ENCODE peak calls at places on chromosomes 13 and 19, in five cellular contexts. P is IMR-90, B is A549, Q is GM12878, U is K562. O is an unnamed sample.

GRCh38 chr13:53015971-53016370 is 12.6 kb upstream of the OLFM4 start:
- DNase-seq in P (no peak), Q (no peak), U (no peak), B (no peak), O (no peak)

GRCh38 chr19:16293133-16294085 is 31.2 kb upstream of the KLF2 start:
- DNase-seq in B (peak; percentile 71), Q (no peak), P (peak; percentile 99), U (peak; percentile 66), O (no peak)

GRCh38 chr13:51201886-51202285 is 20.3 kb upstream of the FAM124A start:
- DNase-seq in U (no peak), P (no peak), Q (no peak), B (no peak), O (no peak)

GRCh38 chr13:32726374-32727037 is 140.3 kb downstream of the PDS5B start:
- DNase-seq in U (no peak), B (no peak), Q (no peak), P (no peak), O (no peak)

GRCh38 chr13:50227356-50227755 is 212.1 kb downstream of the KCNRG start:
- DNase-seq in U (no peak), Q (no peak), B (no peak), P (no peak), O (no peak)

GRCh38 chr19:16327501-16327900 is 2.9 kb downstream of the KLF2 start:
- DNase-seq in Q (no peak), P (no peak), U (no peak), B (no peak), O (no peak)

GRCh38 chr13:103605546-103606326 is 539.5 kb upstream of the SLC10A2 start:
- DNase-seq in Q (no peak), B (no peak), U (no peak), P (no peak), O (no peak)

GRCh38 chr13:29472317-29472961 is 123.0 kb downstream of the SLC7A1 start:
- DNase-seq in U (peak; percentile 69), B (peak; percentile 28), P (peak; percentile 58), Q (no peak), O (peak; percentile 72)

GRCh38 chr13:83211301-83211700 is 671.0 kb downstream of the SLITRK1 start:
- DNase-seq in U (no peak), B (no peak), P (peak; percentile 70), Q (no peak), O (no peak)

GRCh38 chr19:57103573-57104277 is 16.1 kb upstream of the USP29 start:
- DNase-seq in P (peak; percentile 47), B (peak; percentile 28), U (peak; percentile 63), Q (peak; percentile 15), O (peak; percentile 79)

GRCh38 chr19:2523630-2524311 is 47.8 kb downstream of the GADD45B start:
- DNase-seq in Q (no peak), U (no peak), B (peak; percentile 69), P (peak; percentile 41), O (no peak)

GRCh38 chr19:44988896-44989563 is 12.2 kb upstream of the RELB start:
- DNase-seq in U (peak; percentile 79), B (peak; percentile 85), Q (no peak), P (peak; percentile 62), O (peak; percentile 87)

GRCh38 chr13:42986176-42986574 is 5.9 kb downstream of the EPSTI1 start:
- DNase-seq in P (no peak), U (no peak), Q (no peak), B (no peak), O (no peak)

GRCh38 chr13:97068146-97068545 is 73.9 kb upstream of the OXGR1 start:
- DNase-seq in B (no peak), Q (no peak), P (peak; percentile 6), U (no peak), O (no peak)

GRCh38 chr19:58001895-58002369 is 688 bp downstream of the ZNF606 start:
- DNase-seq in P (peak; percentile 5), U (no peak), B (no peak), Q (no peak), O (peak; percentile 33)

GRCh38 chr13:39597828-39598227 is 5.2 kb downstream of the LHFPL6 start:
- DNase-seq in U (no peak), B (no peak), P (peak; percentile 59), Q (no peak), O (no peak)

GRCh38 chr13:105573134-105573533 is 962.3 kb downstream of the EFNB2 start:
- DNase-seq in B (no peak), U (no peak), P (no peak), Q (no peak), O (no peak)

GRCh38 chr13:105567951-105568510 is 967.4 kb downstream of the EFNB2 start:
- DNase-seq in U (no peak), P (no peak), Q (no peak), B (no peak), O (no peak)

GRCh38 chr13:105569816-105570215 is 965.6 kb downstream of the EFNB2 start:
- DNase-seq in U (no peak), Q (no peak), P (no peak), B (no peak), O (peak; percentile 12)

DNA sequence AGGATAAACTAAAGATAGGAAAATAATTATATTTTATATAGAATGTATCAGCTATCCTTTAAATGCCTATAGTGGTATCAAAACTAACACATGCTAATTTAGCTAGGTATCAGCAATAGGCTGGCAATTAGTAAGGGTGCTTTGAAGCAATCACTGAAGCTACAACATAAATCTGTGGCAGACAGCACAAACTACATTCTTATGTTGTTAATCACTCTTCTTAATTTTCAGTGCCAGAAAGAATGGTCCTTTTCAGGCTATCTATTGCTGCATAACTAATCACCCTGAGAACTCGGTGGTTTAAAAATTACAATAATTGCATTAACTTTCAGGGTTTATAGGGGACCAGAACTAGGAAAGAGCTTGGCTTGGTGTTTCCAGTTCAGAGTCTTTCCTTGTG is 963.1 kb downstream of the EFNB2 start:
- DNase-seq in P (no peak), B (no peak), Q (no peak), U (no peak), O (no peak)
- TF ChIP-seq RCOR1 in P (no peak), B (no peak), Q (no peak), U (no peak), O (no peak)

DNA sequence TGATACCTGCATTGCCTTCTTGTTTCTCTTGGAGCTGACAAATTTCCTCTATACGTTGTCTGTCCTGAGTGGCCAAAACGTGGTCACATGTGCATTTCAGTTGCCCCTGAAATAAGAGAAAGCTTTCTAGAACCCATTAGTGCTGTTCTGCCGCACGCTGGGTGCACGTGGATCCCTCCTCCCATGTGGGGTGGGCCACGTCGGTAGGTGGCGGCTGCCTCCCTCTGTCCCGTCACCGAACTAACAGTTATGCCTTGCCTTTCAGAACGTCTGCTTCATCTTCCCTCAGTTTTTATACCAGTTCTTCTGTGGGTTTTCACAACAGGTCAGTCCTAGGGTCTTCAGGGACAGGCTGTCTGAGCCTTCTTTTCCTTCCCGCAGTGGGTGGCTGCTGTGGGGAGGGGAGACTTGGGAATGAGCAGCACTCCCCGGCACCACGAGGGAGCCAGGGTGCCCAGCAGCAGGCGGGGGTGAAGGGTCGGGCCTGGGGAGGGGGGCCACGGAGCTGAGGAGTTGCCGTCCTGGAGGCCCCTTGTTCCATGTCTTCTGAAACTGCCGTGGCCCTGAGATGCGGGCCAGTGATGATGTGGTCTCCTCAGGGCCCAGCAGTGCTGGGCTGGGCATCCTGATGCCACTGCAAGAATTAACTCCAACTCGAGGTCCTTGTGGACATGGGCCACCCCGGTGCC is 109.7 kb upstream of the MCF2L start:
- DNase-seq in B (no peak), U (no peak), P (no peak), Q (no peak), O (no peak)
- TF ChIP-seq RCOR1 in B (no peak), U (no peak), P (no peak), Q (no peak), O (no peak)

DNA sequence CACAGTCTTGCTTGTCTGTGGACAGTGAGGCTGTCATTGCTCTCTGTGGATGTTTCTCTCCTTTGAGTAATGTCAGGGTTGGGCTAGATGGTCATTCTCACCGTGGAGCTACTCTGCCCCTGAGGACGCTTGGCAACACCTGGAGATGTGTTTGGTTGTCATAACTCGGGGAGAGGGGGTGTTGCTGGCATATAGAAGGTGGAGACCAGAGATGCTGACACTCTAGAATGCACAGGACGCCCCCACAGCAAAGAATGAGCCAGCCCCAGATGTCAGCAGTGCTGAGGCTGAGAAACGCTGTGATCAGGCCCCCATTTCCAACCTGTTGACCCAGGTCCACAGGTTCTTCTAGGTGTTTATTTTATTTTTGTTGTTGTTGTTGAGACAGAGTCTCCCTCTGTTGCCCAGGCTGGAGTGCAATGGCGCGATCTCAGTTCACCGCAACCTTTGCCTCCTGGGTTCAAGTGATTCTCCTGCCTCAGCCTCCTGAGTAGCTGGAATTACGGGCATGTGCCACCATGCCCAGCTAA is 4.6 kb downstream of the CCDC124 start:
- DNase-seq in P (no peak), B (no peak), Q (no peak), U (no peak), O (no peak)
- TF ChIP-seq RCOR1 in P (no peak), B (no peak), Q (no peak), U (no peak), O (no peak)

GRCh38 chr13:64553411-64554129 is 2676.6 kb downstream of the PCDH9 start:
- DNase-seq in B (no peak), U (no peak), Q (no peak), P (peak; percentile 42), O (no peak)

GRCh38 chr13:64546371-64546770 is 2683.8 kb downstream of the PCDH9 start:
- DNase-seq in P (no peak), U (no peak), Q (no peak), B (no peak), O (no peak)

GRCh38 chr13:64556391-64556790 is 2673.7 kb downstream of the PCDH9 start:
- DNase-seq in P (peak; percentile 2), U (no peak), B (no peak), Q (no peak), O (no peak)

DNA sequence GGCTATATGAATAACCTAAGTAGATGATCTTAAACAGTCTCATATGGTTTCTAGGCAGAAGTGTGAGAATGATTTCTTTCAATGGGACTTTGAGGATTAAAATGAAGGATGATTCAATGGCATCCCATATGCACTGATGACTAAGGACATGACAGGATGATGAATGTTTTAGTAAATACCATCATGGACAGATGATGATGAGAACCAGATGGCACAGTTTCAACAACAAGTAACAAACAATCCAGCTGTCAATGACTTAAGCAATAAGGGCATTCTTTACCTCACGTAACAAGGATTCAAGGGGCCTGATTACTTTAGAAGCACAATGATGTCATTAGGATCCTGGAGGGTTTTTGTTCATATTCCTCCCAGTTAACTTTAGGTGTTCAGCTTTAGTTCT is 2678.4 kb downstream of the PCDH9 start:
- DNase-seq in P (peak; percentile 62), U (no peak), Q (no peak), B (no peak), O (no peak)
- TF ChIP-seq RCOR1 in P (no peak), U (no peak), Q (no peak), B (no peak), O (no peak)

O was measured in SK-N-SH.